ENCODE peak calls at places on chromosomes 5 and 9, in four cellular contexts. O is CD4-positive, CD25-positive, alpha-beta regulatory T cell; I is left colon; V is NCI-H1417. F is an unnamed sample.
A peak's percentile ranks its signal among the peaks of the same experiment; 100 is the strongest.

GRCh38 chr5:154300207-154300606 is 109.7 kb downstream of the GALNT10 start:
- DNase-seq in O (no peak), I (no peak), V (no peak), F (no peak)

GRCh38 chr5:17146280-17146841 is 71.1 kb upstream of the BASP1 start:
- DNase-seq in O (no peak), I (no peak), V (no peak), F (no peak)

GRCh38 chr9:129221233-129221632 is 43.2 kb upstream of the IER5L start:
- DNase-seq in O (peak; percentile 24), I (no peak), V (no peak), F (no peak)

GRCh38 chr5:179918742-179919486 is 11.2 kb upstream of the TBC1D9B start:
- DNase-seq in O (no peak), I (no peak), V (no peak), F (no peak)

GRCh38 chr5:36680066-36680465 is 73.7 kb downstream of the SLC1A3 start:
- DNase-seq in O (no peak), I (peak; percentile 26), V (no peak), F (no peak)

GRCh38 chr5:14726066-14726838 is 61.7 kb downstream of the OTULIN start:
- DNase-seq in O (no peak), I (no peak), V (no peak), F (no peak)

GRCh38 chr5:67248703-67249589 is 52.3 kb upstream of the CD180 start:
- DNase-seq in O (no peak), I (no peak), V (no peak), F (no peak)

GRCh38 chr5:139659673-139660072 is 11.5 kb downstream of the CXXC5 start:
- DNase-seq in O (no peak), I (no peak), V (no peak), F (no peak)

GRCh38 chr5:103259705-103260355 is 1.3 kb downstream of the MACIR start:
- DNase-seq in O (no peak), I (no peak), V (peak; percentile 63), F (peak; percentile 59)

GRCh38 chr9:138043411-138044345 is 166.1 kb downstream of the CACNA1B start:
- DNase-seq in O (no peak), I (no peak), V (no peak), F (no peak)

GRCh38 chr5:154593091-154593490 is 115.1 kb upstream of the HAND1 start:
- DNase-seq in O (no peak), I (no peak), V (no peak), F (no peak)

GRCh38 chr5:33337621-33337960 is 103.2 kb upstream of the TARS1 start:
- DNase-seq in O (no peak), I (peak; percentile 10), V (no peak), F (no peak)

GRCh38 chr5:42915306-42915866 is 103.7 kb upstream of the SELENOP start:
- DNase-seq in O (no peak), I (no peak), V (no peak), F (no peak)

GRCh38 chr5:16507716-16508115 is 42.1 kb upstream of the ZNF622 start:
- DNase-seq in O (no peak), I (no peak), V (no peak), F (no peak)

GRCh38 chr5:110757118-110757729 is 18.4 kb downstream of the SLC25A46 start:
- DNase-seq in O (peak; percentile 54), I (no peak), V (peak; percentile 26), F (peak; percentile 46)

GRCh38 chr9:88976186-88976887 is 14.9 kb upstream of the S1PR3 start:
- DNase-seq in O (no peak), I (no peak), V (no peak), F (no peak)

GRCh38 chr5:147918101-147918500 is 11.8 kb upstream of the C5orf46 start:
- DNase-seq in O (no peak), I (no peak), V (no peak), F (no peak)

GRCh38 chr5:98713027-98713426 is 60.4 kb upstream of the RGMB start:
- DNase-seq in O (no peak), I (no peak), V (no peak), F (no peak)

GRCh38 chr9:69076550-69076949 is 41.0 kb downstream of the FXN start:
- DNase-seq in O (no peak), I (no peak), V (no peak), F (no peak)

GRCh38 chr5:76576468-76576867 is 46.7 kb downstream of the F2RL2 start:
- DNase-seq in O (no peak), I (no peak), V (no peak), F (no peak)

GRCh38 chr5:44697025-44697424 is 111.7 kb upstream of the MRPS30 start:
- DNase-seq in O (no peak), I (no peak), V (no peak), F (peak; percentile 37)

GRCh38 chr5:43075319-43076293 is 35.5 kb upstream of the ANXA2R start:
- DNase-seq in O (no peak), I (no peak), V (no peak), F (no peak)

GRCh38 chr9:120398286-120398685 is 181.7 kb downstream of the CDK5RAP2 start:
- DNase-seq in O (no peak), I (no peak), V (no peak), F (no peak)

GRCh38 chr5:180785794-180786221 is 16.8 kb downstream of the MGAT1 start:
- DNase-seq in O (no peak), I (no peak), V (no peak), F (no peak)

GRCh38 chr5:111083323-111083722 is 8.8 kb upstream of the WDR36 start:
- DNase-seq in O (no peak), I (no peak), V (peak; percentile 39), F (peak; percentile 37)

GRCh38 chr9:6708732-6709131 is 49.0 kb upstream of the KDM4C start:
- DNase-seq in O (no peak), I (no peak), V (no peak), F (no peak)

GRCh38 chr9:137150485-137151060 is 11.6 kb downstream of the GRIN1 start:
- DNase-seq in O (no peak), I (peak; percentile 83), V (no peak), F (no peak)

GRCh38 chr9:5529683-5530221 is 19.4 kb downstream of the PDCD1LG2 start:
- DNase-seq in O (no peak), I (no peak), V (no peak), F (no peak)

GRCh38 chr5:72558383-72558782 is 51.2 kb upstream of the ZNF366 start:
- DNase-seq in O (no peak), I (no peak), V (no peak), F (peak; percentile 67)

GRCh38 chr5:169592937-169593650 is 9.5 kb downstream of the SPDL1 start:
- DNase-seq in O (no peak), I (no peak), V (no peak), F (no peak)

GRCh38 chr9:83061036-83061435 is 1.9 kb downstream of the RASEF start:
- DNase-seq in O (no peak), I (no peak), V (peak; percentile 40), F (no peak)

GRCh38 chr9:104748359-104749031 is 1.0 kb downstream of the NIPSNAP3A start:
- DNase-seq in O (no peak), I (peak; percentile 9), V (peak; percentile 41), F (no peak)

GRCh38 chr9:117073539-117074336 is 341.1 kb downstream of the ASTN2 start:
- DNase-seq in O (no peak), I (no peak), V (peak; percentile 51), F (peak; percentile 48)

GRCh38 chr9:22055090-22055489 is 46.0 kb upstream of the CDKN2B start:
- DNase-seq in O (no peak), I (no peak), V (no peak), F (no peak)

GRCh38 chr5:105840800-105841199 is 1829.9 kb downstream of the EFNA5 start:
- DNase-seq in O (no peak), I (no peak), V (no peak), F (peak; percentile 8)

GRCh38 chr5:135386886-135387628 is 12.0 kb downstream of the MACROH2A1 start:
- DNase-seq in O (no peak), I (peak; percentile 60), V (no peak), F (no peak)

GRCh38 chr9:129104051-129104450 is 6.5 kb downstream of the CRAT start:
- DNase-seq in O (no peak), I (no peak), V (no peak), F (no peak)

GRCh38 chr9:136361757-136362449 is 1.6 kb downstream of the DNLZ start:
- DNase-seq in O (no peak), I (no peak), V (no peak), F (peak; percentile 80)